ENCODE peak calls at places on chromosomes 13 and 19, in ten cellular contexts. One of them, this sample, is unnamed.

GRCh38 chr19:33224694-33225457 is 774 bp downstream of the SLC7A10 start:
- DNase-seq in heart left ventricle: no peak
- DNase-seq in HCEC 1CT: no peak
- DNase-seq in activated CD8-positive, alpha-beta memory T cell treated with anti-CD3 and anti-CD28 coated beads for 1 hour: no peak
- DNase-seq in astrocyte of the spinal cord: no peak
- DNase-seq in stimulated activated CD8-positive, alpha-beta memory T cell treated with anti-CD3 and anti-CD28 coated beads, Interleukin-4, amount 100 ng/mL, for 48 hours: no peak
- DNase-seq in GM04503: no peak
- DNase-seq in progenitor cell of endocrine pancreas: no peak
- DNase-seq in CD4-positive, alpha-beta memory T cell: no peak
- DNase-seq in AG10803: no peak
- DNase-seq in this sample: no peak

GRCh38 chr19:14089412-14089661 is 1.2 kb downstream of the SAMD1 start:
- DNase-seq in heart left ventricle: no peak
- DNase-seq in HCEC 1CT: no peak
- DNase-seq in activated CD8-positive, alpha-beta memory T cell treated with anti-CD3 and anti-CD28 coated beads for 1 hour: no peak
- DNase-seq in astrocyte of the spinal cord: no peak
- DNase-seq in stimulated activated CD8-positive, alpha-beta memory T cell treated with anti-CD3 and anti-CD28 coated beads, Interleukin-4, amount 100 ng/mL, for 48 hours: no peak
- DNase-seq in GM04503: no peak
- DNase-seq in progenitor cell of endocrine pancreas: no peak
- DNase-seq in CD4-positive, alpha-beta memory T cell: no peak
- DNase-seq in AG10803: no peak
- DNase-seq in this sample: peak

GRCh38 chr19:48556163-48556562 is 4.2 kb downstream of the SULT2B1 start:
- DNase-seq in heart left ventricle: no peak
- DNase-seq in HCEC 1CT: peak
- DNase-seq in activated CD8-positive, alpha-beta memory T cell treated with anti-CD3 and anti-CD28 coated beads for 1 hour: no peak
- DNase-seq in astrocyte of the spinal cord: peak
- DNase-seq in stimulated activated CD8-positive, alpha-beta memory T cell treated with anti-CD3 and anti-CD28 coated beads, Interleukin-4, amount 100 ng/mL, for 48 hours: no peak
- DNase-seq in GM04503: no peak
- DNase-seq in progenitor cell of endocrine pancreas: no peak
- DNase-seq in CD4-positive, alpha-beta memory T cell: no peak
- DNase-seq in AG10803: peak
- DNase-seq in this sample: peak

GRCh38 chr13:53201454-53202225 is 173.0 kb downstream of the OLFM4 start:
- DNase-seq in heart left ventricle: no peak
- DNase-seq in HCEC 1CT: no peak
- DNase-seq in activated CD8-positive, alpha-beta memory T cell treated with anti-CD3 and anti-CD28 coated beads for 1 hour: no peak
- DNase-seq in astrocyte of the spinal cord: no peak
- DNase-seq in stimulated activated CD8-positive, alpha-beta memory T cell treated with anti-CD3 and anti-CD28 coated beads, Interleukin-4, amount 100 ng/mL, for 48 hours: no peak
- DNase-seq in GM04503: no peak
- DNase-seq in progenitor cell of endocrine pancreas: peak
- DNase-seq in CD4-positive, alpha-beta memory T cell: no peak
- DNase-seq in AG10803: no peak
- DNase-seq in this sample: no peak

GRCh38 chr19:16133818-16134217 is 9.7 kb upstream of the HSH2D start:
- DNase-seq in heart left ventricle: no peak
- DNase-seq in HCEC 1CT: no peak
- DNase-seq in activated CD8-positive, alpha-beta memory T cell treated with anti-CD3 and anti-CD28 coated beads for 1 hour: no peak
- DNase-seq in astrocyte of the spinal cord: no peak
- DNase-seq in stimulated activated CD8-positive, alpha-beta memory T cell treated with anti-CD3 and anti-CD28 coated beads, Interleukin-4, amount 100 ng/mL, for 48 hours: no peak
- DNase-seq in GM04503: no peak
- DNase-seq in progenitor cell of endocrine pancreas: no peak
- DNase-seq in CD4-positive, alpha-beta memory T cell: no peak
- DNase-seq in AG10803: no peak
- DNase-seq in this sample: no peak

GRCh38 chr13:91946498-91947070 is 548.2 kb downstream of the GPC5 start:
- DNase-seq in heart left ventricle: no peak
- DNase-seq in HCEC 1CT: no peak
- DNase-seq in activated CD8-positive, alpha-beta memory T cell treated with anti-CD3 and anti-CD28 coated beads for 1 hour: no peak
- DNase-seq in astrocyte of the spinal cord: peak
- DNase-seq in stimulated activated CD8-positive, alpha-beta memory T cell treated with anti-CD3 and anti-CD28 coated beads, Interleukin-4, amount 100 ng/mL, for 48 hours: no peak
- DNase-seq in GM04503: no peak
- DNase-seq in progenitor cell of endocrine pancreas: no peak
- DNase-seq in CD4-positive, alpha-beta memory T cell: no peak
- DNase-seq in AG10803: no peak
- DNase-seq in this sample: no peak

GRCh38 chr19:53076984-53077383 is 26.2 kb downstream of the ZNF160 start:
- DNase-seq in heart left ventricle: peak
- DNase-seq in HCEC 1CT: no peak
- DNase-seq in activated CD8-positive, alpha-beta memory T cell treated with anti-CD3 and anti-CD28 coated beads for 1 hour: no peak
- DNase-seq in astrocyte of the spinal cord: peak
- DNase-seq in stimulated activated CD8-positive, alpha-beta memory T cell treated with anti-CD3 and anti-CD28 coated beads, Interleukin-4, amount 100 ng/mL, for 48 hours: no peak
- DNase-seq in GM04503: no peak
- DNase-seq in progenitor cell of endocrine pancreas: peak
- DNase-seq in CD4-positive, alpha-beta memory T cell: no peak
- DNase-seq in AG10803: peak
- DNase-seq in this sample: peak

GRCh38 chr13:77323858-77324257 is 3.0 kb downstream of the MYCBP2 start:
- DNase-seq in heart left ventricle: no peak
- DNase-seq in HCEC 1CT: no peak
- DNase-seq in activated CD8-positive, alpha-beta memory T cell treated with anti-CD3 and anti-CD28 coated beads for 1 hour: no peak
- DNase-seq in astrocyte of the spinal cord: no peak
- DNase-seq in stimulated activated CD8-positive, alpha-beta memory T cell treated with anti-CD3 and anti-CD28 coated beads, Interleukin-4, amount 100 ng/mL, for 48 hours: no peak
- DNase-seq in GM04503: no peak
- DNase-seq in progenitor cell of endocrine pancreas: no peak
- DNase-seq in CD4-positive, alpha-beta memory T cell: no peak
- DNase-seq in AG10803: no peak
- DNase-seq in this sample: no peak

GRCh38 chr19:10648360-10648759 is 5.8 kb upstream of the ILF3 start:
- DNase-seq in heart left ventricle: no peak
- DNase-seq in HCEC 1CT: no peak
- DNase-seq in activated CD8-positive, alpha-beta memory T cell treated with anti-CD3 and anti-CD28 coated beads for 1 hour: no peak
- DNase-seq in astrocyte of the spinal cord: no peak
- DNase-seq in stimulated activated CD8-positive, alpha-beta memory T cell treated with anti-CD3 and anti-CD28 coated beads, Interleukin-4, amount 100 ng/mL, for 48 hours: no peak
- DNase-seq in GM04503: no peak
- DNase-seq in progenitor cell of endocrine pancreas: no peak
- DNase-seq in CD4-positive, alpha-beta memory T cell: no peak
- DNase-seq in AG10803: no peak
- DNase-seq in this sample: no peak

GRCh38 chr19:40116075-40116474 is 25.3 kb upstream of the ZNF780A start:
- DNase-seq in heart left ventricle: no peak
- DNase-seq in HCEC 1CT: no peak
- DNase-seq in activated CD8-positive, alpha-beta memory T cell treated with anti-CD3 and anti-CD28 coated beads for 1 hour: no peak
- DNase-seq in astrocyte of the spinal cord: no peak
- DNase-seq in stimulated activated CD8-positive, alpha-beta memory T cell treated with anti-CD3 and anti-CD28 coated beads, Interleukin-4, amount 100 ng/mL, for 48 hours: no peak
- DNase-seq in GM04503: no peak
- DNase-seq in progenitor cell of endocrine pancreas: no peak
- DNase-seq in CD4-positive, alpha-beta memory T cell: no peak
- DNase-seq in AG10803: no peak
- DNase-seq in this sample: no peak

GRCh38 chr19:2171349-2172145 is 7.8 kb downstream of the DOT1L start:
- DNase-seq in heart left ventricle: peak
- DNase-seq in HCEC 1CT: no peak
- DNase-seq in activated CD8-positive, alpha-beta memory T cell treated with anti-CD3 and anti-CD28 coated beads for 1 hour: no peak
- DNase-seq in astrocyte of the spinal cord: no peak
- DNase-seq in stimulated activated CD8-positive, alpha-beta memory T cell treated with anti-CD3 and anti-CD28 coated beads, Interleukin-4, amount 100 ng/mL, for 48 hours: peak
- DNase-seq in GM04503: no peak
- DNase-seq in progenitor cell of endocrine pancreas: no peak
- DNase-seq in CD4-positive, alpha-beta memory T cell: peak
- DNase-seq in AG10803: no peak
- DNase-seq in this sample: peak

GRCh38 chr19:49155005-49155826 is at the start of gene HRC:
- DNase-seq in heart left ventricle: peak
- DNase-seq in HCEC 1CT: no peak
- DNase-seq in activated CD8-positive, alpha-beta memory T cell treated with anti-CD3 and anti-CD28 coated beads for 1 hour: no peak
- DNase-seq in astrocyte of the spinal cord: no peak
- DNase-seq in stimulated activated CD8-positive, alpha-beta memory T cell treated with anti-CD3 and anti-CD28 coated beads, Interleukin-4, amount 100 ng/mL, for 48 hours: no peak
- DNase-seq in GM04503: no peak
- DNase-seq in progenitor cell of endocrine pancreas: no peak
- DNase-seq in CD4-positive, alpha-beta memory T cell: no peak
- DNase-seq in AG10803: no peak
- DNase-seq in this sample: peak

GRCh38 chr13:113836917-113837553 is 26.8 kb downstream of the GAS6 start:
- DNase-seq in heart left ventricle: peak
- DNase-seq in HCEC 1CT: peak
- DNase-seq in activated CD8-positive, alpha-beta memory T cell treated with anti-CD3 and anti-CD28 coated beads for 1 hour: no peak
- DNase-seq in astrocyte of the spinal cord: peak
- DNase-seq in stimulated activated CD8-positive, alpha-beta memory T cell treated with anti-CD3 and anti-CD28 coated beads, Interleukin-4, amount 100 ng/mL, for 48 hours: no peak
- DNase-seq in GM04503: peak
- DNase-seq in progenitor cell of endocrine pancreas: no peak
- DNase-seq in CD4-positive, alpha-beta memory T cell: no peak
- DNase-seq in AG10803: peak
- DNase-seq in this sample: no peak

GRCh38 chr13:32246468-32246867 is 68.7 kb downstream of the ZAR1L start:
- DNase-seq in heart left ventricle: peak
- DNase-seq in HCEC 1CT: peak
- DNase-seq in activated CD8-positive, alpha-beta memory T cell treated with anti-CD3 and anti-CD28 coated beads for 1 hour: no peak
- DNase-seq in astrocyte of the spinal cord: peak
- DNase-seq in stimulated activated CD8-positive, alpha-beta memory T cell treated with anti-CD3 and anti-CD28 coated beads, Interleukin-4, amount 100 ng/mL, for 48 hours: peak
- DNase-seq in GM04503: no peak
- DNase-seq in progenitor cell of endocrine pancreas: peak
- DNase-seq in CD4-positive, alpha-beta memory T cell: peak
- DNase-seq in AG10803: peak
- DNase-seq in this sample: peak

GRCh38 chr13:65378943-65379519 is 1851.1 kb downstream of the PCDH9 start:
- DNase-seq in heart left ventricle: no peak
- DNase-seq in HCEC 1CT: no peak
- DNase-seq in activated CD8-positive, alpha-beta memory T cell treated with anti-CD3 and anti-CD28 coated beads for 1 hour: no peak
- DNase-seq in astrocyte of the spinal cord: peak
- DNase-seq in stimulated activated CD8-positive, alpha-beta memory T cell treated with anti-CD3 and anti-CD28 coated beads, Interleukin-4, amount 100 ng/mL, for 48 hours: no peak
- DNase-seq in GM04503: no peak
- DNase-seq in progenitor cell of endocrine pancreas: no peak
- DNase-seq in CD4-positive, alpha-beta memory T cell: no peak
- DNase-seq in AG10803: peak
- DNase-seq in this sample: no peak

GRCh38 chr13:46595918-46596315 is 42.9 kb downstream of the LRCH1 start:
- DNase-seq in heart left ventricle: no peak
- DNase-seq in HCEC 1CT: no peak
- DNase-seq in activated CD8-positive, alpha-beta memory T cell treated with anti-CD3 and anti-CD28 coated beads for 1 hour: no peak
- DNase-seq in astrocyte of the spinal cord: no peak
- DNase-seq in stimulated activated CD8-positive, alpha-beta memory T cell treated with anti-CD3 and anti-CD28 coated beads, Interleukin-4, amount 100 ng/mL, for 48 hours: no peak
- DNase-seq in GM04503: no peak
- DNase-seq in progenitor cell of endocrine pancreas: no peak
- DNase-seq in CD4-positive, alpha-beta memory T cell: no peak
- DNase-seq in AG10803: no peak
- DNase-seq in this sample: peak

GRCh38 chr19:13859361-13859880 is 17.5 kb upstream of the NANOS3 start:
- DNase-seq in heart left ventricle: no peak
- DNase-seq in HCEC 1CT: peak
- DNase-seq in activated CD8-positive, alpha-beta memory T cell treated with anti-CD3 and anti-CD28 coated beads for 1 hour: no peak
- DNase-seq in astrocyte of the spinal cord: peak
- DNase-seq in stimulated activated CD8-positive, alpha-beta memory T cell treated with anti-CD3 and anti-CD28 coated beads, Interleukin-4, amount 100 ng/mL, for 48 hours: no peak
- DNase-seq in GM04503: no peak
- DNase-seq in progenitor cell of endocrine pancreas: no peak
- DNase-seq in CD4-positive, alpha-beta memory T cell: no peak
- DNase-seq in AG10803: peak
- DNase-seq in this sample: peak

GRCh38 chr13:94233401-94233800 is 246.1 kb downstream of the DCT start:
- DNase-seq in heart left ventricle: no peak
- DNase-seq in HCEC 1CT: peak
- DNase-seq in activated CD8-positive, alpha-beta memory T cell treated with anti-CD3 and anti-CD28 coated beads for 1 hour: no peak
- DNase-seq in astrocyte of the spinal cord: peak
- DNase-seq in stimulated activated CD8-positive, alpha-beta memory T cell treated with anti-CD3 and anti-CD28 coated beads, Interleukin-4, amount 100 ng/mL, for 48 hours: no peak
- DNase-seq in GM04503: peak
- DNase-seq in progenitor cell of endocrine pancreas: no peak
- DNase-seq in CD4-positive, alpha-beta memory T cell: no peak
- DNase-seq in AG10803: peak
- DNase-seq in this sample: no peak

GRCh38 chr19:13164370-13165090 is 14.3 kb downstream of the IER2 start:
- DNase-seq in heart left ventricle: peak
- DNase-seq in HCEC 1CT: peak
- DNase-seq in activated CD8-positive, alpha-beta memory T cell treated with anti-CD3 and anti-CD28 coated beads for 1 hour: no peak
- DNase-seq in astrocyte of the spinal cord: peak
- DNase-seq in stimulated activated CD8-positive, alpha-beta memory T cell treated with anti-CD3 and anti-CD28 coated beads, Interleukin-4, amount 100 ng/mL, for 48 hours: peak
- DNase-seq in GM04503: no peak
- DNase-seq in progenitor cell of endocrine pancreas: peak
- DNase-seq in CD4-positive, alpha-beta memory T cell: no peak
- DNase-seq in AG10803: peak
- DNase-seq in this sample: peak

GRCh38 chr19:49712397-49712859 is 21.5 kb downstream of the CPT1C start:
- DNase-seq in heart left ventricle: peak
- DNase-seq in HCEC 1CT: peak
- DNase-seq in activated CD8-positive, alpha-beta memory T cell treated with anti-CD3 and anti-CD28 coated beads for 1 hour: no peak
- DNase-seq in astrocyte of the spinal cord: no peak
- DNase-seq in stimulated activated CD8-positive, alpha-beta memory T cell treated with anti-CD3 and anti-CD28 coated beads, Interleukin-4, amount 100 ng/mL, for 48 hours: peak
- DNase-seq in GM04503: no peak
- DNase-seq in progenitor cell of endocrine pancreas: no peak
- DNase-seq in CD4-positive, alpha-beta memory T cell: no peak
- DNase-seq in AG10803: peak
- DNase-seq in this sample: no peak

GRCh38 chr13:35164324-35164932 is 222.4 kb downstream of the NBEA start:
- DNase-seq in heart left ventricle: no peak
- DNase-seq in HCEC 1CT: peak
- DNase-seq in activated CD8-positive, alpha-beta memory T cell treated with anti-CD3 and anti-CD28 coated beads for 1 hour: no peak
- DNase-seq in astrocyte of the spinal cord: peak
- DNase-seq in stimulated activated CD8-positive, alpha-beta memory T cell treated with anti-CD3 and anti-CD28 coated beads, Interleukin-4, amount 100 ng/mL, for 48 hours: no peak
- DNase-seq in GM04503: no peak
- DNase-seq in progenitor cell of endocrine pancreas: no peak
- DNase-seq in CD4-positive, alpha-beta memory T cell: peak
- DNase-seq in AG10803: peak
- DNase-seq in this sample: peak

GRCh38 chr13:98225036-98225940 is 48.2 kb upstream of the RNF113B start:
- DNase-seq in heart left ventricle: no peak
- DNase-seq in HCEC 1CT: no peak
- DNase-seq in activated CD8-positive, alpha-beta memory T cell treated with anti-CD3 and anti-CD28 coated beads for 1 hour: no peak
- DNase-seq in astrocyte of the spinal cord: no peak
- DNase-seq in stimulated activated CD8-positive, alpha-beta memory T cell treated with anti-CD3 and anti-CD28 coated beads, Interleukin-4, amount 100 ng/mL, for 48 hours: no peak
- DNase-seq in GM04503: no peak
- DNase-seq in progenitor cell of endocrine pancreas: no peak
- DNase-seq in CD4-positive, alpha-beta memory T cell: no peak
- DNase-seq in AG10803: no peak
- DNase-seq in this sample: no peak

GRCh38 chr13:111937763-111938375 is 129.1 kb upstream of the SOX1 start:
- DNase-seq in heart left ventricle: no peak
- DNase-seq in HCEC 1CT: no peak
- DNase-seq in activated CD8-positive, alpha-beta memory T cell treated with anti-CD3 and anti-CD28 coated beads for 1 hour: no peak
- DNase-seq in astrocyte of the spinal cord: no peak
- DNase-seq in stimulated activated CD8-positive, alpha-beta memory T cell treated with anti-CD3 and anti-CD28 coated beads, Interleukin-4, amount 100 ng/mL, for 48 hours: no peak
- DNase-seq in GM04503: no peak
- DNase-seq in progenitor cell of endocrine pancreas: no peak
- DNase-seq in CD4-positive, alpha-beta memory T cell: no peak
- DNase-seq in AG10803: no peak
- DNase-seq in this sample: peak

GRCh38 chr13:100333141-100333540 is 244.2 kb downstream of the PCCA start:
- DNase-seq in heart left ventricle: no peak
- DNase-seq in HCEC 1CT: peak
- DNase-seq in activated CD8-positive, alpha-beta memory T cell treated with anti-CD3 and anti-CD28 coated beads for 1 hour: no peak
- DNase-seq in astrocyte of the spinal cord: no peak
- DNase-seq in stimulated activated CD8-positive, alpha-beta memory T cell treated with anti-CD3 and anti-CD28 coated beads, Interleukin-4, amount 100 ng/mL, for 48 hours: no peak
- DNase-seq in GM04503: no peak
- DNase-seq in progenitor cell of endocrine pancreas: no peak
- DNase-seq in CD4-positive, alpha-beta memory T cell: no peak
- DNase-seq in AG10803: no peak
- DNase-seq in this sample: no peak

GRCh38 chr19:53959176-53959757 is 3.5 kb upstream of the CACNG8 start:
- DNase-seq in heart left ventricle: no peak
- DNase-seq in HCEC 1CT: no peak
- DNase-seq in activated CD8-positive, alpha-beta memory T cell treated with anti-CD3 and anti-CD28 coated beads for 1 hour: no peak
- DNase-seq in astrocyte of the spinal cord: no peak
- DNase-seq in stimulated activated CD8-positive, alpha-beta memory T cell treated with anti-CD3 and anti-CD28 coated beads, Interleukin-4, amount 100 ng/mL, for 48 hours: no peak
- DNase-seq in GM04503: no peak
- DNase-seq in progenitor cell of endocrine pancreas: no peak
- DNase-seq in CD4-positive, alpha-beta memory T cell: no peak
- DNase-seq in AG10803: no peak
- DNase-seq in this sample: no peak

GRCh38 chr19:45117167-45117594 is 24.2 kb downstream of the PPP1R37 start:
- DNase-seq in heart left ventricle: no peak
- DNase-seq in HCEC 1CT: no peak
- DNase-seq in activated CD8-positive, alpha-beta memory T cell treated with anti-CD3 and anti-CD28 coated beads for 1 hour: no peak
- DNase-seq in astrocyte of the spinal cord: no peak
- DNase-seq in stimulated activated CD8-positive, alpha-beta memory T cell treated with anti-CD3 and anti-CD28 coated beads, Interleukin-4, amount 100 ng/mL, for 48 hours: peak
- DNase-seq in GM04503: no peak
- DNase-seq in progenitor cell of endocrine pancreas: no peak
- DNase-seq in CD4-positive, alpha-beta memory T cell: peak
- DNase-seq in AG10803: no peak
- DNase-seq in this sample: no peak

GRCh38 chr13:49097374-49097773 is 121.7 kb downstream of the FNDC3A start:
- DNase-seq in heart left ventricle: no peak
- DNase-seq in HCEC 1CT: peak
- DNase-seq in activated CD8-positive, alpha-beta memory T cell treated with anti-CD3 and anti-CD28 coated beads for 1 hour: no peak
- DNase-seq in astrocyte of the spinal cord: peak
- DNase-seq in stimulated activated CD8-positive, alpha-beta memory T cell treated with anti-CD3 and anti-CD28 coated beads, Interleukin-4, amount 100 ng/mL, for 48 hours: no peak
- DNase-seq in GM04503: no peak
- DNase-seq in progenitor cell of endocrine pancreas: no peak
- DNase-seq in CD4-positive, alpha-beta memory T cell: no peak
- DNase-seq in AG10803: peak
- DNase-seq in this sample: peak

GRCh38 chr19:5394907-5395505 is 54.4 kb upstream of the PTPRS start:
- DNase-seq in heart left ventricle: no peak
- DNase-seq in HCEC 1CT: no peak
- DNase-seq in activated CD8-positive, alpha-beta memory T cell treated with anti-CD3 and anti-CD28 coated beads for 1 hour: no peak
- DNase-seq in astrocyte of the spinal cord: no peak
- DNase-seq in stimulated activated CD8-positive, alpha-beta memory T cell treated with anti-CD3 and anti-CD28 coated beads, Interleukin-4, amount 100 ng/mL, for 48 hours: no peak
- DNase-seq in GM04503: no peak
- DNase-seq in progenitor cell of endocrine pancreas: no peak
- DNase-seq in CD4-positive, alpha-beta memory T cell: no peak
- DNase-seq in AG10803: no peak
- DNase-seq in this sample: no peak

This sample was measured in trophoblast cell.